ENCODE peak calls at places on chromosomes 5 and 9, in seven cellular contexts. One of them, this sample, is unnamed.

GRCh38 chr5:96256795-96257470 is 176.1 kb downstream of the PCSK1 start:
- DNase-seq in cardiac muscle cell: peak; percentile 2
- DNase-seq in RWPE1: no peak
- DNase-seq in brain microvascular endothelial cell: peak; percentile 89
- DNase-seq in upper lobe of right lung: no peak
- DNase-seq in epithelial cell of prostate: no peak
- DNase-seq in trophoblast cell: peak; percentile 87
- DNase-seq in this sample: peak; percentile 3

GRCh38 chr9:93062364-93062763 is 3.9 kb downstream of the SUSD3 start:
- DNase-seq in brain microvascular endothelial cell: no peak
- DNase-seq in cardiac muscle cell: no peak
- DNase-seq in RWPE1: no peak
- DNase-seq in trophoblast cell: no peak
- DNase-seq in upper lobe of right lung: no peak
- DNase-seq in epithelial cell of prostate: no peak
- DNase-seq in this sample: no peak

GRCh38 chr5:1788828-1789227 is 10.8 kb downstream of the MRPL36 start:
- DNase-seq in trophoblast cell: no peak
- DNase-seq in RWPE1: no peak
- DNase-seq in cardiac muscle cell: no peak
- DNase-seq in upper lobe of right lung: no peak
- DNase-seq in brain microvascular endothelial cell: no peak
- DNase-seq in epithelial cell of prostate: no peak
- DNase-seq in this sample: no peak

GRCh38 chr5:149265559-149265958 is 6.1 kb upstream of the AFAP1L1 start:
- DNase-seq in RWPE1: no peak
- DNase-seq in upper lobe of right lung: no peak
- DNase-seq in brain microvascular endothelial cell: peak; percentile 38
- DNase-seq in cardiac muscle cell: peak; percentile 22
- DNase-seq in trophoblast cell: peak; percentile 7
- DNase-seq in epithelial cell of prostate: no peak
- DNase-seq in this sample: no peak

GRCh38 chr5:10550222-10550995 is 13.5 kb upstream of the ANKRD33B start:
- DNase-seq in epithelial cell of prostate: no peak
- DNase-seq in brain microvascular endothelial cell: no peak
- DNase-seq in upper lobe of right lung: peak; percentile 22
- DNase-seq in RWPE1: no peak
- DNase-seq in trophoblast cell: no peak
- DNase-seq in cardiac muscle cell: no peak
- DNase-seq in this sample: no peak

GRCh38 chr9:37025381-37026084 is 8.5 kb downstream of the PAX5 start:
- DNase-seq in epithelial cell of prostate: no peak
- DNase-seq in upper lobe of right lung: no peak
- DNase-seq in RWPE1: no peak
- DNase-seq in trophoblast cell: no peak
- DNase-seq in cardiac muscle cell: no peak
- DNase-seq in brain microvascular endothelial cell: no peak
- DNase-seq in this sample: no peak

GRCh38 chr9:126117158-126117425 is 209.5 kb upstream of the MVB12B start:
- DNase-seq in cardiac muscle cell: no peak
- DNase-seq in trophoblast cell: no peak
- DNase-seq in epithelial cell of prostate: no peak
- DNase-seq in upper lobe of right lung: peak; percentile 10
- DNase-seq in brain microvascular endothelial cell: no peak
- DNase-seq in RWPE1: no peak
- DNase-seq in this sample: no peak

GRCh38 chr9:137986268-137987099 is 108.9 kb downstream of the CACNA1B start:
- DNase-seq in upper lobe of right lung: peak; percentile 61
- DNase-seq in cardiac muscle cell: no peak
- DNase-seq in epithelial cell of prostate: no peak
- DNase-seq in RWPE1: no peak
- DNase-seq in brain microvascular endothelial cell: no peak
- DNase-seq in trophoblast cell: no peak
- DNase-seq in this sample: no peak

GRCh38 chr9:72213906-72214305 is 64.7 kb downstream of the GDA start:
- DNase-seq in RWPE1: no peak
- DNase-seq in upper lobe of right lung: no peak
- DNase-seq in brain microvascular endothelial cell: no peak
- DNase-seq in epithelial cell of prostate: no peak
- DNase-seq in cardiac muscle cell: no peak
- DNase-seq in trophoblast cell: no peak
- DNase-seq in this sample: no peak

GRCh38 chr5:54651482-54652076 is 134.0 kb downstream of the SNX18 start:
- DNase-seq in cardiac muscle cell: peak; percentile 32
- DNase-seq in trophoblast cell: no peak
- DNase-seq in epithelial cell of prostate: no peak
- DNase-seq in brain microvascular endothelial cell: peak; percentile 29
- DNase-seq in upper lobe of right lung: peak; percentile 85
- DNase-seq in RWPE1: peak; percentile 95
- DNase-seq in this sample: peak; percentile 38

GRCh38 chr5:125575561-125576504 is 829.4 kb upstream of the ZNF608 start:
- DNase-seq in trophoblast cell: no peak
- DNase-seq in cardiac muscle cell: peak; percentile 42
- DNase-seq in upper lobe of right lung: no peak
- DNase-seq in RWPE1: no peak
- DNase-seq in epithelial cell of prostate: no peak
- DNase-seq in brain microvascular endothelial cell: no peak
- DNase-seq in this sample: no peak

GRCh38 chr9:69573666-69574456 is 98.3 kb downstream of the APBA1 start:
- DNase-seq in RWPE1: peak; percentile 33
- DNase-seq in cardiac muscle cell: no peak
- DNase-seq in epithelial cell of prostate: no peak
- DNase-seq in upper lobe of right lung: no peak
- DNase-seq in trophoblast cell: no peak
- DNase-seq in brain microvascular endothelial cell: peak; percentile 72
- DNase-seq in this sample: no peak

GRCh38 chr9:136017813-136018190 is 56.6 kb upstream of the UBAC1 start:
- DNase-seq in brain microvascular endothelial cell: no peak
- DNase-seq in trophoblast cell: no peak
- DNase-seq in cardiac muscle cell: no peak
- DNase-seq in RWPE1: no peak
- DNase-seq in epithelial cell of prostate: no peak
- DNase-seq in upper lobe of right lung: no peak
- DNase-seq in this sample: no peak

GRCh38 chr9:100397867-100398266 is 29.1 kb upstream of the MSANTD3 start:
- DNase-seq in epithelial cell of prostate: no peak
- DNase-seq in brain microvascular endothelial cell: no peak
- DNase-seq in cardiac muscle cell: no peak
- DNase-seq in RWPE1: no peak
- DNase-seq in upper lobe of right lung: no peak
- DNase-seq in trophoblast cell: no peak
- DNase-seq in this sample: no peak

GRCh38 chr5:6359941-6360683 is 18.2 kb downstream of the MED10 start:
- DNase-seq in upper lobe of right lung: no peak
- DNase-seq in RWPE1: no peak
- DNase-seq in cardiac muscle cell: no peak
- DNase-seq in brain microvascular endothelial cell: no peak
- DNase-seq in epithelial cell of prostate: no peak
- DNase-seq in trophoblast cell: no peak
- DNase-seq in this sample: no peak

GRCh38 chr5:25646421-25647341 is 1001.9 kb upstream of the CDH10 start:
- DNase-seq in brain microvascular endothelial cell: no peak
- DNase-seq in epithelial cell of prostate: no peak
- DNase-seq in upper lobe of right lung: no peak
- DNase-seq in trophoblast cell: no peak
- DNase-seq in RWPE1: no peak
- DNase-seq in cardiac muscle cell: no peak
- DNase-seq in this sample: no peak

GRCh38 chr5:127950707-127951356 is 132.7 kb upstream of the SLC12A2 start:
- DNase-seq in RWPE1: no peak
- DNase-seq in cardiac muscle cell: no peak
- DNase-seq in epithelial cell of prostate: no peak
- DNase-seq in upper lobe of right lung: no peak
- DNase-seq in trophoblast cell: peak; percentile 29
- DNase-seq in brain microvascular endothelial cell: peak; percentile 32
- DNase-seq in this sample: no peak

GRCh38 chr9:136791466-136792276 is 527 bp downstream of the TMEM141 start:
- DNase-seq in cardiac muscle cell: peak; percentile 61
- DNase-seq in brain microvascular endothelial cell: no peak
- DNase-seq in trophoblast cell: peak; percentile 78
- DNase-seq in epithelial cell of prostate: peak; percentile 57
- DNase-seq in upper lobe of right lung: peak; percentile 89
- DNase-seq in RWPE1: peak; percentile 95
- DNase-seq in this sample: peak; percentile 53

GRCh38 chr5:178368278-178368677 is 135.7 kb upstream of the PHYKPL start:
- DNase-seq in trophoblast cell: no peak
- DNase-seq in epithelial cell of prostate: no peak
- DNase-seq in cardiac muscle cell: no peak
- DNase-seq in upper lobe of right lung: peak; percentile 10
- DNase-seq in RWPE1: no peak
- DNase-seq in brain microvascular endothelial cell: no peak
- DNase-seq in this sample: no peak

GRCh38 chr9:135939351-135940265 is 21.6 kb downstream of the UBAC1 start:
- DNase-seq in cardiac muscle cell: no peak
- DNase-seq in upper lobe of right lung: no peak
- DNase-seq in trophoblast cell: no peak
- DNase-seq in epithelial cell of prostate: no peak
- DNase-seq in RWPE1: no peak
- DNase-seq in brain microvascular endothelial cell: no peak
- DNase-seq in this sample: no peak

GRCh38 chr9:87479801-87480201 is 17.9 kb upstream of the DAPK1 start:
- DNase-seq in brain microvascular endothelial cell: peak; percentile 73
- DNase-seq in upper lobe of right lung: peak; percentile 72
- DNase-seq in epithelial cell of prostate: no peak
- DNase-seq in RWPE1: no peak
- DNase-seq in cardiac muscle cell: no peak
- DNase-seq in trophoblast cell: peak; percentile 43
- DNase-seq in this sample: peak; percentile 2

DNA sequence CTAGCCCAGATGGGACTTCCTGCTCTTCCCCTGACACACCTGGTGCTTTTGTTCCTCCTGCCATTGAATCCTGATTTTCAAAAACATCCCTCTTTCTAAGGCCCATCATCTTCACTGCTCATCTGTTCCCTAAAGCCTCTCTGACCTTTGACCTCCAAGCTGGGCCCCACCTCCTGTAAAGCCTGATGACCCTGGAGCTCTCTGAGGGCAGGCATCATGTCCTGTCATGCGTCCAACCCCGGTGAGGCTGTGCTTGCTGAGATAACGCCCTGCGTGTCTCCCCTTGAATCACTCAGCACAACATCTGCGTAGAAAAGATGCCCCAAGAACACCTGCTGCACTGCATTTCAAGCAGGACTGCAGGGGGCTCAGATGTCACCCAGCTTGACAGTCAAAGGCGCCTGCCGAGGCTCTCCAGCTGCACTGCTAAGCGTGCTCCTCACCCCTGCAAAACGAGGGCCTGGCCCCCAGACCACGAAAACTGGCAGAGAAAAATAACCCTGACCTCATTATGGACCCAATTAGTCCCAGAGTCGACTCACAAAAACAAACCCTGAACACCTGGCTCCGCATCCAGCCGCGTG is 78.0 kb downstream of the OTULIN start:
- DNase-seq in trophoblast cell: no peak
- DNase-seq in RWPE1: no peak
- DNase-seq in upper lobe of right lung: no peak
- DNase-seq in brain microvascular endothelial cell: no peak
- DNase-seq in cardiac muscle cell: no peak
- DNase-seq in epithelial cell of prostate: no peak
- DNase-seq in this sample: no peak
- H3K27ac ChIP-seq in trophoblast cell: no peak overlapping the region
- H3K27ac ChIP-seq in RWPE1: no peak overlapping the region
- H3K27ac ChIP-seq in upper lobe of right lung: no peak overlapping the region
- H3K27ac ChIP-seq in brain microvascular endothelial cell: no peak overlapping the region
- H3K27ac ChIP-seq in cardiac muscle cell: no peak overlapping the region
- H3K27ac ChIP-seq in epithelial cell of prostate: no peak overlapping the region
- H3K27ac ChIP-seq in this sample: peak overlapping the region; percentile 27

GRCh38 chr5:169636477-169637084 is 494 bp upstream of the DOCK2 start:
- DNase-seq in cardiac muscle cell: no peak
- DNase-seq in upper lobe of right lung: no peak
- DNase-seq in trophoblast cell: no peak
- DNase-seq in brain microvascular endothelial cell: no peak
- DNase-seq in RWPE1: no peak
- DNase-seq in epithelial cell of prostate: no peak
- DNase-seq in this sample: no peak
- H3K27ac ChIP-seq in cardiac muscle cell: no peak overlapping the region
- H3K27ac ChIP-seq in upper lobe of right lung: peak overlapping the region; percentile 77
- H3K27ac ChIP-seq in trophoblast cell: no peak overlapping the region
- H3K27ac ChIP-seq in brain microvascular endothelial cell: no peak overlapping the region
- H3K27ac ChIP-seq in RWPE1: no peak overlapping the region
- H3K27ac ChIP-seq in epithelial cell of prostate: no peak overlapping the region
- H3K27ac ChIP-seq in this sample: no peak overlapping the region

DNA sequence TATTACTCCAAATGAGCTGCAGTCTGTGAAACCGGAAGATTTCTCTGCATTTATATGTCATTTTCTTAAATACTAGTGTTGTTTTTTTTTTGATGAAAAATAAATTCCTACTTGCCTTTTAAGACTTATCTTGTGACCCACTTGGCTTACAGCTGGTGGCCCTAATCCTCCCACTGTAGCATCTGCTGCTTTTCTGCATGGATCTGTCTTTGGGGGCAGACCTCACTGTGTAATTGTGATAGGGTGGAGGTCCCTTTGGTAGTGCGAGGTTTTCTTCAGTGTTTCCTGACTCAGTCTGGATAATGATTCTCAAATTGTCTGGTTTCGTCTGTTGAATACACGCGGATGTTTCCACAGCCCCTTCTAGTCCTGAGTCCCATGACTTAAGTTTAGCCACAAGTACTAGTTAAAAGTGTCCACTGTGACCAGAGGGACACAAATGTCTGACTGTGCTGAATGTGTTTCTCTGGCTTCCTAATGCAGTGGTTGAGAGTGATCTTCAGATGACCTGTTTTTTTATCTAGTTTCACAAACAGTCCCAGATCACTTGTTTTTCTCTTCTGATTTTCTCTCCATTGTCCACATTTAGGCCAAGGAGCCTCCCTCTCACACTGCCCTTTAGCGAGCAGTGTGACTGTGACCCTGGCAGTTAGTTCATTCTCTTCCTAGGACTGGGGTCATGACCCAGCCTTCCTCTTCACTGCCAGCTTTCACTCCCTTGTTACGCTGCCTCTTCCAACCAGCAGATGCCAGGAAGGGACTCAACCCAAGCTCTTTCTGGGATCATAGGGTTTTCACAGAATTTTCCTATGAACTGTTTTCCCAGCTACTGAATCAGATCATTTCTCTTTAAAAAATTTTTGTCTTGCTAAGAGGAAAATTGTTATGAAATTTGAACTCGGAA is 70.6 kb downstream of the LMNB1 start:
- DNase-seq in upper lobe of right lung: no peak
- DNase-seq in brain microvascular endothelial cell: no peak
- DNase-seq in cardiac muscle cell: no peak
- DNase-seq in RWPE1: no peak
- DNase-seq in trophoblast cell: no peak
- DNase-seq in epithelial cell of prostate: no peak
- DNase-seq in this sample: no peak
- H3K27ac ChIP-seq in upper lobe of right lung: no peak overlapping the region
- H3K27ac ChIP-seq in brain microvascular endothelial cell: no peak overlapping the region
- H3K27ac ChIP-seq in cardiac muscle cell: peak overlapping the region; percentile 29
- H3K27ac ChIP-seq in RWPE1: no peak overlapping the region
- H3K27ac ChIP-seq in trophoblast cell: no peak overlapping the region
- H3K27ac ChIP-seq in epithelial cell of prostate: no peak overlapping the region
- H3K27ac ChIP-seq in this sample: no peak overlapping the region

DNA sequence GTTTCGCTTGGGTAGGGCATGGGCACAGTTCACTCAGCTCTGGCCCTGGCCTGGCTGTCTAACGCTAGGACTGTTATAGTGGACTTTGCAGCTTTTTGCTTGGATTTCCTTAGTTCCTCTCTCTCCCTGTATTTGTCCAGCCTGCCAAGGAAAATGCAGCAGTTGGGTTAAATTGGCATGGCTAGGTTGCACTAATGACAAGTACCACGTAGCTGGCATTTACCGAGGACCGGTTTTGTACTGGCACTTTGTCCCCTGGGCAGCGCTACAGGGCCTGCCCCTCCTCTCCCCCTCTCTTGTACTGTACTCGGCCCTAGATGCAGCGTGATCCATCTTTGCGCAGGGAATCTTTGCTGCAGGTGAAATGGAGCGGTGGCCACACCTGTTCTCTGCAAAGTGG is 2.4 kb downstream of the WDR5 start:
- DNase-seq in cardiac muscle cell: no peak
- DNase-seq in brain microvascular endothelial cell: no peak
- DNase-seq in upper lobe of right lung: no peak
- DNase-seq in RWPE1: no peak
- DNase-seq in trophoblast cell: no peak
- DNase-seq in epithelial cell of prostate: no peak
- DNase-seq in this sample: peak; percentile 14
- H3K27ac ChIP-seq in cardiac muscle cell: no peak overlapping the region
- H3K27ac ChIP-seq in brain microvascular endothelial cell: no peak overlapping the region
- H3K27ac ChIP-seq in upper lobe of right lung: no peak overlapping the region
- H3K27ac ChIP-seq in RWPE1: peak overlapping the region; percentile 96
- H3K27ac ChIP-seq in trophoblast cell: no peak overlapping the region
- H3K27ac ChIP-seq in epithelial cell of prostate: no peak overlapping the region
- H3K27ac ChIP-seq in this sample: no peak overlapping the region

This sample was measured in substantia nigra.